ENCODE peak calls at places on chromosomes 5 and 9, in seven cellular contexts. One of them, this sample, is unnamed.

GRCh38 chr5:97019435-97020117 is 83.7 kb downstream of the LNPEP start:
- DNase-seq in GM13976: no peak
- DNase-seq in skeletal muscle cell: no peak
- DNase-seq in right cardiac atrium: no peak
- DNase-seq in stimulated activated CD4-positive, alpha-beta T cell treated with anti-CD3 and anti-CD28 coated beads, Interleukin-2, amount 100 ng/mL, for 24 hours: no peak
- DNase-seq in nucleus accumbens: no peak
- DNase-seq in pulmonary artery endothelial cell: no peak
- DNase-seq in this sample: no peak

GRCh38 chr9:133935328-133936040 is 56.6 kb downstream of the VAV2 start:
- DNase-seq in GM13976: no peak
- DNase-seq in skeletal muscle cell: peak; percentile 45
- DNase-seq in right cardiac atrium: peak; percentile 92
- DNase-seq in stimulated activated CD4-positive, alpha-beta T cell treated with anti-CD3 and anti-CD28 coated beads, Interleukin-2, amount 100 ng/mL, for 24 hours: no peak
- DNase-seq in nucleus accumbens: no peak
- DNase-seq in pulmonary artery endothelial cell: no peak
- DNase-seq in this sample: no peak

GRCh38 chr5:111948078-111948477 is 191.1 kb upstream of the NREP start:
- DNase-seq in GM13976: no peak
- DNase-seq in skeletal muscle cell: no peak
- DNase-seq in right cardiac atrium: no peak
- DNase-seq in stimulated activated CD4-positive, alpha-beta T cell treated with anti-CD3 and anti-CD28 coated beads, Interleukin-2, amount 100 ng/mL, for 24 hours: no peak
- DNase-seq in nucleus accumbens: no peak
- DNase-seq in pulmonary artery endothelial cell: no peak
- DNase-seq in this sample: no peak

GRCh38 chr5:134135091-134135655 is 20.7 kb downstream of the TCF7 start:
- DNase-seq in GM13976: no peak
- DNase-seq in skeletal muscle cell: no peak
- DNase-seq in right cardiac atrium: no peak
- DNase-seq in stimulated activated CD4-positive, alpha-beta T cell treated with anti-CD3 and anti-CD28 coated beads, Interleukin-2, amount 100 ng/mL, for 24 hours: peak; percentile 18
- DNase-seq in nucleus accumbens: no peak
- DNase-seq in pulmonary artery endothelial cell: no peak
- DNase-seq in this sample: no peak

GRCh38 chr9:131773911-131774379 is 34.1 kb upstream of the RAPGEF1 start:
- DNase-seq in GM13976: peak; percentile 82
- DNase-seq in skeletal muscle cell: no peak
- DNase-seq in right cardiac atrium: no peak
- DNase-seq in stimulated activated CD4-positive, alpha-beta T cell treated with anti-CD3 and anti-CD28 coated beads, Interleukin-2, amount 100 ng/mL, for 24 hours: peak; percentile 27
- DNase-seq in nucleus accumbens: no peak
- DNase-seq in pulmonary artery endothelial cell: peak; percentile 17
- DNase-seq in this sample: no peak

GRCh38 chr5:37776826-37777225 is 63.0 kb downstream of the GDNF start:
- DNase-seq in GM13976: no peak
- DNase-seq in skeletal muscle cell: no peak
- DNase-seq in right cardiac atrium: no peak
- DNase-seq in stimulated activated CD4-positive, alpha-beta T cell treated with anti-CD3 and anti-CD28 coated beads, Interleukin-2, amount 100 ng/mL, for 24 hours: no peak
- DNase-seq in nucleus accumbens: no peak
- DNase-seq in pulmonary artery endothelial cell: no peak
- DNase-seq in this sample: no peak

GRCh38 chr5:20601678-20602100 is 613.7 kb upstream of the CDH18 start:
- DNase-seq in GM13976: no peak
- DNase-seq in skeletal muscle cell: peak; percentile 17
- DNase-seq in right cardiac atrium: no peak
- DNase-seq in stimulated activated CD4-positive, alpha-beta T cell treated with anti-CD3 and anti-CD28 coated beads, Interleukin-2, amount 100 ng/mL, for 24 hours: no peak
- DNase-seq in nucleus accumbens: no peak
- DNase-seq in pulmonary artery endothelial cell: no peak
- DNase-seq in this sample: no peak

GRCh38 chr9:124251188-124251587 is 6.6 kb upstream of the NEK6 start:
- DNase-seq in GM13976: no peak
- DNase-seq in skeletal muscle cell: no peak
- DNase-seq in right cardiac atrium: no peak
- DNase-seq in stimulated activated CD4-positive, alpha-beta T cell treated with anti-CD3 and anti-CD28 coated beads, Interleukin-2, amount 100 ng/mL, for 24 hours: no peak
- DNase-seq in nucleus accumbens: no peak
- DNase-seq in pulmonary artery endothelial cell: no peak
- DNase-seq in this sample: no peak

GRCh38 chr9:61673664-61674381 is 484.0 kb downstream of the SPATA31A7 start:
- DNase-seq in GM13976: peak; percentile 1
- DNase-seq in skeletal muscle cell: no peak
- DNase-seq in right cardiac atrium: no peak
- DNase-seq in stimulated activated CD4-positive, alpha-beta T cell treated with anti-CD3 and anti-CD28 coated beads, Interleukin-2, amount 100 ng/mL, for 24 hours: no peak
- DNase-seq in nucleus accumbens: no peak
- DNase-seq in pulmonary artery endothelial cell: no peak
- DNase-seq in this sample: no peak

GRCh38 chr9:33099754-33100153 is 23.3 kb upstream of the SMU1 start:
- DNase-seq in GM13976: no peak
- DNase-seq in skeletal muscle cell: no peak
- DNase-seq in right cardiac atrium: no peak
- DNase-seq in stimulated activated CD4-positive, alpha-beta T cell treated with anti-CD3 and anti-CD28 coated beads, Interleukin-2, amount 100 ng/mL, for 24 hours: no peak
- DNase-seq in nucleus accumbens: no peak
- DNase-seq in pulmonary artery endothelial cell: no peak
- DNase-seq in this sample: no peak

GRCh38 chr5:172163346-172163745 is 24.7 kb downstream of the STK10 start:
- DNase-seq in GM13976: no peak
- DNase-seq in skeletal muscle cell: no peak
- DNase-seq in right cardiac atrium: peak; percentile 83
- DNase-seq in stimulated activated CD4-positive, alpha-beta T cell treated with anti-CD3 and anti-CD28 coated beads, Interleukin-2, amount 100 ng/mL, for 24 hours: no peak
- DNase-seq in nucleus accumbens: no peak
- DNase-seq in pulmonary artery endothelial cell: no peak
- DNase-seq in this sample: no peak

GRCh38 chr5:56494300-56494704 is 261.2 kb upstream of the ANKRD55 start:
- DNase-seq in GM13976: no peak
- DNase-seq in skeletal muscle cell: no peak
- DNase-seq in right cardiac atrium: peak; percentile 68
- DNase-seq in stimulated activated CD4-positive, alpha-beta T cell treated with anti-CD3 and anti-CD28 coated beads, Interleukin-2, amount 100 ng/mL, for 24 hours: no peak
- DNase-seq in nucleus accumbens: no peak
- DNase-seq in pulmonary artery endothelial cell: no peak
- DNase-seq in this sample: no peak

This sample was measured in NCI-H1417 treated with DMSO at 0.1 percent for 48 hours.